ENCODE peak calls at places on chromosomes 1 and 21, in five cellular contexts. J is right lobe of liver, N is B cell, T is GM06990, D is adrenal gland. I is an unnamed sample.

GRCh38 chr21:41621523-41621922 is 113.6 kb upstream of the TMPRSS2 start:
- DNase-seq in T (no peak), N (no peak), J (no peak), D (no peak), I (no peak)

GRCh38 chr1:208107817-208108608 is 136.2 kb downstream of the PLXNA2 start:
- DNase-seq in N (no peak), D (no peak), T (no peak), J (no peak), I (no peak)

GRCh38 chr1:9850442-9851162 is 26.8 kb upstream of the CLSTN1 start:
- DNase-seq in D (no peak), T (peak; percentile 37), N (no peak), J (no peak), I (no peak)

GRCh38 chr1:230326971-230327891 is 98.9 kb downstream of the PGBD5 start:
- DNase-seq in N (no peak), J (peak; percentile 62), T (no peak), D (no peak), I (no peak)

GRCh38 chr1:169853335-169853734 is 40.4 kb downstream of the SCYL3 start:
- DNase-seq in T (no peak), J (no peak), D (no peak), N (no peak), I (no peak)

GRCh38 chr21:36190736-36191135 is 34.1 kb downstream of the DOP1B start:
- DNase-seq in D (no peak), T (no peak), J (no peak), N (no peak), I (no peak)

GRCh38 chr1:109827986-109828385 is 64.3 kb upstream of the EPS8L3 start:
- DNase-seq in T (no peak), D (no peak), J (no peak), N (no peak), I (no peak)

GRCh38 chr1:60765204-60765603 is 317.2 kb upstream of the NFIA start:
- DNase-seq in T (no peak), D (no peak), J (no peak), N (no peak), I (no peak)

DNA sequence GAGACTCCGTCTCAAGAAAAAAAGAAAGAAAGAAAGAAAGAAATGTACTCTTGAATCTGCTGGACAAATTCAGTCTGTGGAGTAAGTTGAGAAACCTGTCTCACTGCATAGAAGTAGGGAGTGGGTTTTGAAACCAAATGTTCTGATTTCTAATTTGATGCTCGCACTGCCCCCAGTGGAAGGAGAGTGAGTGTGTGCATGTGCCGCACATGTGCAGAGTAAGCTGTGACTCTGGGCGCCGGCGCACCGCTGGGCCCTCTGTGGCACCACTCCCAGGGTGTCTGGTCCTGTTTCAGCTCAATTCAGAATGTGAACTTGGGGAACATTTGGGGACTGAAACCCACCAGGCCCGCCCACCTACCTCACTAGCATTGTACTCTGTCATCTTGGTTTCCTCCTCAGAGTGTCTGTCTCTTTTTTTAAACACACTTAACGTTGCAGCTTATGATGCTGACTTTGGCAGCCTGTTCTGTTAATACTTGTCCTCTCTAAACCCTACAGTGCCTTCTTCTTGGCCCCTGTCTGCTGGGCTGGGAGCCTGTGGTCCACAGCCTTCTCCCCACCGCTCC is 104.6 kb downstream of the CACNA1E start:
- DNase-seq in D (no peak), J (no peak), T (peak; percentile 9), N (no peak), I (no peak)
- TF ChIP-seq CTCF in D (no peak), J (no peak), T (peak; percentile 34), N (no peak), I (peak; percentile 12)

GRCh38 chr1:108316545-108316944 is 72.7 kb upstream of the NBPF4 start:
- DNase-seq in J (no peak), T (no peak), D (no peak), N (no peak), I (no peak)
- TF ChIP-seq CTCF in J (no peak), T (no peak), D (peak; percentile 22), N (no peak), I (peak; percentile 14)

GRCh38 chr1:166884040-166884642 is 8.1 kb upstream of the TADA1 start:
- DNase-seq in D (no peak), J (peak; percentile 59), T (peak; percentile 27), N (peak; percentile 45), I (peak; percentile 81)
- TF ChIP-seq CTCF in D (peak; percentile 51), J (peak; percentile 40), T (peak; percentile 56), N (peak; percentile 69), I (peak; percentile 83)

DNA sequence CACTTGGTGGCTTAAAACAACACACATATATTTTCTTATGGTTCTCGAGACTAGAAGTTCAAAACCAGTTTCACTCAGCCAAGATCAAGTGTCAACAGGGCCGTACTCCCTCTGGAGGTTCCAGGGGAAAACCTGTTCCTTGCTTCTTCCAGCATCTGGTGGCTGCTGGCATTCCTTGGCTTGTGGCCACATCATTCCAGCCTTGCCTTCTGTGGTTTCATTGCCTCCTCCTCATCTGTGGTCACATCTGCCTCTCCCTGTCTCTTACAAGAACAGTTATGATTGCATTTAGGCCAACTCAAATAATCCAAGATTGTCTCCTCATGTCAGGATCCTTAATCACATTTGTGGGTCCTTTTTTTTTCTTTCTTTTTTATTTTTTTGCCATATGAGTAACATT is 240.7 kb upstream of the HOOK1 start:
- DNase-seq in J (no peak), N (no peak), D (no peak), T (no peak), I (no peak)
- TF ChIP-seq CTCF in J (no peak), N (no peak), D (no peak), T (no peak), I (no peak)

GRCh38 chr1:100456880-100457279 is 81.1 kb upstream of the GPR88 start:
- DNase-seq in J (no peak), D (no peak), N (no peak), T (no peak), I (no peak)

GRCh38 chr1:100452641-100453040 is 85.3 kb upstream of the GPR88 start:
- DNase-seq in D (no peak), J (no peak), N (no peak), T (no peak), I (no peak)

GRCh38 chr1:100458925-100459814 is 78.8 kb upstream of the GPR88 start:
- DNase-seq in D (peak; percentile 70), T (peak; percentile 38), N (peak; percentile 71), J (peak; percentile 78), I (peak; percentile 66)

GRCh38 chr1:100457683-100458082 is 80.3 kb upstream of the GPR88 start:
- DNase-seq in N (no peak), T (no peak), D (no peak), J (no peak), I (no peak)

GRCh38 chr1:100455478-100456072 is 82.4 kb upstream of the GPR88 start:
- DNase-seq in D (no peak), T (no peak), N (no peak), J (no peak), I (no peak)
- TF ChIP-seq CTCF in D (peak; percentile 64), T (peak; percentile 41), N (peak; percentile 93), J (peak; percentile 35), I (peak; percentile 57)

GRCh38 chr21:45152265-45152746 is 77.9 kb downstream of the ADARB1 start:
- DNase-seq in J (no peak), T (peak; percentile 78), N (peak; percentile 76), D (no peak), I (peak; percentile 67)
- TF ChIP-seq CTCF in J (no peak), T (peak; percentile 61), N (peak; percentile 64), D (peak; percentile 9), I (peak; percentile 19)

GRCh38 chr21:45386728-45387371 is 18.1 kb upstream of the COL18A1 start:
- DNase-seq in D (peak; percentile 57), T (no peak), J (peak; percentile 50), N (no peak), I (no peak)
- TF ChIP-seq CTCF in D (peak; percentile 36), T (no peak), J (peak; percentile 2), N (no peak), I (no peak)

GRCh38 chr1:190373705-190374336 is 103.8 kb downstream of the BRINP3 start:
- DNase-seq in D (no peak), J (no peak), T (no peak), N (no peak), I (no peak)
- TF ChIP-seq CTCF in D (peak; percentile 31), J (no peak), T (peak; percentile 70), N (no peak), I (peak; percentile 57)

DNA sequence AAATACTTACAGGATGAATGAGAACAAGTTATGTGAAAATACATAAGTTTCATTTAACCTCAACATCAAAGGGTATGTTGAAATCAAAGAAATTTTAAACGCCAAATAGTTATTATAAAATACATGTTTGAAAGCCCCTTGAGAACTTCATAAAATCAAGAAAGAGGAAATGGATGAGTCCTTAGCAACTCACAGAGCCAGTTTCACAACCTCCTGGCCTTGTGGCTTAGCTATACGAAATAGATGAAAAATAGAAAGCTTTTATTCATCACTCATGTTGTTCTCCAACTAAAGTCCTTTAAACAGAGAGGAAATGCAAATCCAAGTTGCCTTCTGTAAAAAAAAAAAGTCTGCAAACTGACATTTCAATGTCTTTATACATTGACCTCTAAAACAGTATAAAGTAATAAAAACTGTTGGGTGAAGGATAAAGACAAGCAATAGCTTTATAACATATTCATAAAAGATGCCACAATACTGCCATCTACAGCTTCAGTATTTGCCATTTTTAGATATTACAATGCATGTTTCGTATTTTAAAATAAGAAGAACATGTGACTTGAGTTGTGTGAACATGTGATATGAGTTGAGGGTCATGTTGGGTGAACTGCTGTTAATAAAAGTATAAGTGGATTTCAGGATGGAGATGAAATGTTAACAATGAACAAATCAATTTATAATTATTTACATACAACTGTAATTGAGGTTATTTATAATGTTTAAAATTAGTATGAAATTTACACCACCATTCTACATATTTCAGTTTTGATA is 847.7 kb downstream of the MRPL39 start:
- DNase-seq in D (no peak), J (no peak), T (no peak), N (no peak), I (no peak)
- TF ChIP-seq CTCF in D (no peak), J (no peak), T (no peak), N (no peak), I (no peak)

DNA sequence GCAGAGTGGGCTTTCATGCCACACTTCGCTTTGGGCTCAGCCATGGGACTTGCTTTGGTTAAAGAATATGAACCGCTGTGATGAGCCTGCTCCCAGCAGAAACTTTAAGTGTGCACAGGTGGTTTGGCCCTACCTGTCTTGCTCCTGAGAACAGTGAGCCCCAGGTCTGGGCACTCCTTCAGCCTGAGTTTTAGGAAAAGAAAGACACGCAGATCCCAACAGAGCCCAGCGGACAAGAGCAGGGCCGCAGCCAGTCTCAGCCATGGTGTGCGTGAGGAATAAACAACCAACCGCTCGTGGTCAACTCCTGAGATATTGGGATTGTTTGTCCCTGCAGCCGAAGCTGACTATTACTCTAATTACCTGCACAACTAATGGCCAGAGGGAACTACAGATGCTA is 217.1 kb upstream of the C1orf174 start:
- DNase-seq in D (no peak), J (no peak), N (no peak), T (no peak), I (no peak)
- TF ChIP-seq CTCF in D (no peak), J (no peak), N (no peak), T (no peak), I (no peak)